ENCODE peak calls at places on chromosomes 3 and 15, in six cellular contexts. G is GM12878, A is HCT116, L is SK-N-SH, M is K562, R is H1. F is an unnamed sample.
A peak's percentile ranks its signal among the peaks of the same experiment; 100 is the strongest.

GRCh38 chr3:65385805-65386204 is 652.9 kb downstream of the MAGI1 start:
- DNase-seq in G (no peak), A (no peak), L (no peak), M (no peak), R (no peak), F (no peak)

GRCh38 chr3:47634996-47635395 is 56.3 kb upstream of the CSPG5 start:
- DNase-seq in G (no peak), A (no peak), L (no peak), M (no peak), R (no peak), F (no peak)

GRCh38 chr3:113531826-113532697 is at the start of gene SIDT1:
- DNase-seq in G (peak; percentile 71), A (no peak), L (peak; percentile 39), M (no peak), R (no peak), F (no peak)

GRCh38 chr3:126480864-126481263 is 5.2 kb upstream of the ZXDC start:
- DNase-seq in G (no peak), A (no peak), L (no peak), M (no peak), R (no peak), F (no peak)

GRCh38 chr3:123012652-123013051 is 14.9 kb downstream of the SEMA5B start:
- DNase-seq in G (no peak), A (no peak), L (no peak), M (no peak), R (no peak), F (no peak)

GRCh38 chr15:81843226-81843625 is 202.6 kb downstream of the MEX3B start:
- DNase-seq in G (peak; percentile 27), A (no peak), L (no peak), M (no peak), R (no peak), F (no peak)

GRCh38 chr15:28105793-28106192 is 6.7 kb upstream of the OCA2 start:
- DNase-seq in G (no peak), A (no peak), L (no peak), M (no peak), R (no peak), F (no peak)

GRCh38 chr15:65837301-65838283 is 31.7 kb upstream of the RAB11A start:
- DNase-seq in G (no peak), A (no peak), L (no peak), M (no peak), R (no peak), F (no peak)

GRCh38 chr3:33732394-33732793 is 14.3 kb upstream of the CLASP2 start:
- DNase-seq in G (no peak), A (no peak), L (no peak), M (no peak), R (no peak), F (peak; percentile 5)

GRCh38 chr3:177396707-177397106 is 199.4 kb upstream of the TBL1XR1 start:
- DNase-seq in G (no peak), A (no peak), L (peak; percentile 73), M (no peak), R (no peak), F (no peak)

GRCh38 chr15:56963719-56964118 is 45.3 kb downstream of the TCF12 start:
- DNase-seq in G (no peak), A (no peak), L (no peak), M (no peak), R (no peak), F (peak; percentile 66)

GRCh38 chr3:19543212-19543841 is 390.7 kb downstream of the EFHB start:
- DNase-seq in G (peak; percentile 25), A (peak; percentile 1), L (peak; percentile 24), M (no peak), R (peak; percentile 46), F (peak; percentile 15)

GRCh38 chr3:196207833-196208607 is 3.2 kb downstream of the ZDHHC19 start:
- DNase-seq in G (no peak), A (no peak), L (peak; percentile 99), M (peak; percentile 100), R (peak; percentile 85), F (no peak)

GRCh38 chr3:115500795-115501194 is 122.5 kb upstream of the GAP43 start:
- DNase-seq in G (no peak), A (no peak), L (peak; percentile 4), M (no peak), R (no peak), F (no peak)

GRCh38 chr3:131899021-131899420 is 135.8 kb downstream of the CPNE4 start:
- DNase-seq in G (no peak), A (no peak), L (no peak), M (no peak), R (no peak), F (no peak)

GRCh38 chr15:63135804-63136203 is 14.1 kb downstream of the LACTB start:
- DNase-seq in G (no peak), A (no peak), L (no peak), M (no peak), R (no peak), F (no peak)

GRCh38 chr15:61715082-61715481 is 345.2 kb downstream of the VPS13C start:
- DNase-seq in G (no peak), A (no peak), L (no peak), M (no peak), R (no peak), F (no peak)

DNA sequence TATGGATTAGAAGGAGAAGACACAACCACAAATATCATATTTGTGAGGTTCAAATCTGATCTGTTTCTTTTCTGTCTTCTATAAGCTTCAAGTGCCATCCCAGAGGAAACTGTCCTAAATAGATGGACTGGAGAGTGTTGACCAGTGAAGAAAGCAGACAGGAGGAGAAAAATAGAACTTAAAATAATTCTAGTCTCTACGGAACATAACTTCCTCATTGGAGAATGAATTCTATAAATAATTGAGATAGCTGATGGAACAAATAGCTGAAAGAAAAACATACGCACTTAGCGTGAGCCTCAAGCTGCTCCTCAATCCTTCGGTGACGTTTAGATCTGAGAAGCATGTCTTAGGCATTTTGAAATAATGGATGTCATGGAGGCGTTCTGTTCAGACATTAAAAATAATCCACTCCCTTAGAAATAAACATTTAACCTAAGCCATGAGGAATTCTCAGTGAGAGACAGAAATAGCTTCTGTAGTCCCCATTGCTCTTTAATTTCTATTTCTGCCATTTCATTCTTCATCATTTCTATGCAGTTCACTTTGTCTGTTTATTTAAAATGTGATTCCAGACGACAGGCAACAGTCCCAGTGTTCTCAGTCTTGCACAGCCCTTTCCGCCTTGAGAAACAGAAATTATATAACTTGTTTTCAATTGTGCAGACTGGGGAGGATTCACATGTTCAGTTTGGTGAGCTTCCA is 97.2 kb downstream of the NR1D2 start:
- DNase-seq in G (no peak), A (no peak), L (no peak), M (no peak), R (no peak), F (no peak)
- TF ChIP-seq RAD21 in G (no peak), A (no peak), L (no peak), M (no peak), R (no peak), F (no peak)

GRCh38 chr3:12232785-12233317 is 56.0 kb upstream of the PPARG start:
- DNase-seq in G (no peak), A (no peak), L (no peak), M (no peak), R (no peak), F (no peak)
- TF ChIP-seq JUND in G (no peak), A (no peak), L (no peak), M (no peak), R (no peak), F (no peak)

DNA sequence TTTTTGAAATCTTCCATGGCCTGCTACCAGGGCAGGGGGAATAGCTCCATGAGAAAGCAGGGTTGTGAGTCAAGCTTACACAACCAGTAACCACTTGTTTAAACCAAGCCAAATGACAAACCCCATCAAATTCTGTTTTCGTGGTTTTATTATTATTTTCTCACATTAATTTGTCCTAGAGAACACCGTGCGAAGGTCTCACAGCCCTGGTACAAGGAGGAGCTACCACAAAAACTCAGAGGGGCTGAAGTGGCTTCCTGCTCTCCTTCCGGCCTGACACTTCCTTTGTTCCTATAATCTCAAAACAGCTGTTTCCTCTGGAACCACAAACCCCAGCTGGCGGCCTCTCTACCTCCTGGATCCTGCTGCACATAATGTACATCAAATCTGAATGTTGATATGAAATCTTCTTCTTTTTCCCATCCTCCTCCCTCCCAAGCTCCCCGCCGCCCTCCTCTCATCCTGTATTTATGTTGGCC is 375.9 kb downstream of the MCTP2 start:
- DNase-seq in G (no peak), A (no peak), L (no peak), M (no peak), R (no peak), F (no peak)
- TF ChIP-seq RAD21 in G (no peak), A (no peak), L (no peak), M (no peak), R (no peak), F (no peak)

DNA sequence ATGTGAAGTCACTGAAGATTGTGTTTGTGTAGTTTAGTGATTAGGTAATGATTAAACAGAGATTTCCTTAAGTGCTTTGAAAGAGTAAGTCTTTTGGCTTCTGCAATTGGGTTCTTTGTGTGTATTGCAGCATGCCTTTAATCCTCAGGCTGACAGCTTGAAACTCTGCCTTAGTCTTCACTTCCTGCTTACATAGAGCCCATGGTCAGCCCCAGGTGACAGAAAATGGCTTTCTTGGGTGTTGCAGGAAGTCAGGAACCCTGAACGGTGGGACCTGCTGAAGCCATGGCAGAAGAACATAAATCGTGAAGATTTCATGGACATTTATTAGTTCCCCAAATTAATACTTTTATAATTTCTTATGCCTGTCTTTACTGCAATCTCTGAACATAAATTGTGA is 61.3 kb downstream of the KBTBD8 start:
- DNase-seq in G (no peak), A (no peak), L (no peak), M (no peak), R (no peak), F (no peak)
- TF ChIP-seq JUND in G (no peak), A (no peak), L (no peak), M (no peak), R (no peak), F (no peak)

GRCh38 chr3:165185707-165186327 is 10.4 kb downstream of the SLITRK3 start:
- DNase-seq in G (peak; percentile 0), A (peak; percentile 67), L (peak; percentile 64), M (peak; percentile 48), R (peak; percentile 53), F (peak; percentile 55)
- TF ChIP-seq RAD21 in G (peak; percentile 91), A (peak; percentile 91), L (peak; percentile 96), M (peak; percentile 72), R (peak; percentile 98), F (peak; percentile 74)

GRCh38 chr15:89912145-89912673 is 543 bp downstream of the ARPIN start:
- DNase-seq in G (no peak), A (no peak), L (peak; percentile 76), M (no peak), R (peak; percentile 73), F (no peak)
- TF ChIP-seq JUND in G (no peak), A (no peak), L (no peak), M (no peak), R (no peak), F (no peak)

GRCh38 chr15:52281085-52282035 is 14.2 kb downstream of the MYO5C start:
- DNase-seq in G (no peak), A (no peak), L (no peak), M (no peak), R (no peak), F (peak; percentile 89)
- TF ChIP-seq RAD21 in G (no peak), A (no peak), L (no peak), M (no peak), R (no peak), F (no peak)

GRCh38 chr3:48716508-48716981 is 476 bp downstream of the IP6K2 start:
- DNase-seq in G (no peak), A (no peak), L (peak; percentile 42), M (peak; percentile 27), R (peak; percentile 57), F (no peak)
- TF ChIP-seq JUND in G (no peak), A (no peak), L (no peak), M (no peak), R (no peak), F (no peak)

GRCh38 chr3:24357635-24358034 is 137.0 kb downstream of the THRB start:
- DNase-seq in G (no peak), A (no peak), L (no peak), M (no peak), R (no peak), F (no peak)
- TF ChIP-seq RAD21 in G (no peak), A (no peak), L (no peak), M (no peak), R (no peak), F (no peak)

F was measured in HepG2.